ENCODE peak calls at places on chromosomes 2 and 18, in eight cellular contexts. U is naive thymus-derived CD4-positive, alpha-beta T cell; O is colonic mucosa; V is GM23338; A is WERI-Rb-1; Y is adrenal gland; J is PC-3; N is sigmoid colon. R is an unnamed sample. For H3K27me3, the result is how much of the 10 kb centered on the place peaks cover.

GRCh38 chr2:158120102-158120501 is 18.4 kb downstream of the UPP2 start:
- DNase-seq in U (no peak), O (no peak), V (no peak), A (no peak), Y (no peak), J (peak), N (no peak), R (no peak)

GRCh38 chr2:216221806-216222205 is 112.7 kb downstream of the XRCC5 start:
- DNase-seq in U (no peak), O (no peak), V (no peak), A (no peak), Y (no peak), J (peak), N (no peak), R (no peak)

GRCh38 chr2:9993490-9994165 is 42.1 kb downstream of the GRHL1 start:
- DNase-seq in U (no peak), O (no peak), V (no peak), A (no peak), Y (peak), J (no peak), N (peak), R (no peak)

GRCh38 chr18:23884712-23885375 is 129.7 kb upstream of the TTC39C start:
- DNase-seq in U (no peak), O (peak), V (peak), A (peak), Y (no peak), J (no peak), N (peak), R (no peak)

GRCh38 chr2:235561450-235561849 is 67.6 kb downstream of the AGAP1 start:
- DNase-seq in U (no peak), O (peak), V (no peak), A (peak), Y (no peak), J (no peak), N (no peak), R (no peak)

GRCh38 chr18:67519582-67519981 is 3.1 kb upstream of the DSEL start:
- DNase-seq in U (no peak), O (no peak), V (no peak), A (no peak), Y (no peak), J (peak), N (no peak), R (no peak)

GRCh38 chr2:65834657-65835056 is 402.3 kb upstream of the SPRED2 start:
- DNase-seq in U (no peak), O (no peak), V (no peak), A (no peak), Y (no peak), J (no peak), N (no peak), R (no peak)

GRCh38 chr2:142300517-142300916 is 169.7 kb upstream of the LRP1B start:
- DNase-seq in U (no peak), O (no peak), V (no peak), A (no peak), Y (no peak), J (no peak), N (no peak), R (no peak)

GRCh38 chr2:235149240-235149641 is 197.4 kb downstream of the SH3BP4 start:
- DNase-seq in U (no peak), O (no peak), V (no peak), A (no peak), Y (no peak), J (no peak), N (no peak), R (no peak)

DNA sequence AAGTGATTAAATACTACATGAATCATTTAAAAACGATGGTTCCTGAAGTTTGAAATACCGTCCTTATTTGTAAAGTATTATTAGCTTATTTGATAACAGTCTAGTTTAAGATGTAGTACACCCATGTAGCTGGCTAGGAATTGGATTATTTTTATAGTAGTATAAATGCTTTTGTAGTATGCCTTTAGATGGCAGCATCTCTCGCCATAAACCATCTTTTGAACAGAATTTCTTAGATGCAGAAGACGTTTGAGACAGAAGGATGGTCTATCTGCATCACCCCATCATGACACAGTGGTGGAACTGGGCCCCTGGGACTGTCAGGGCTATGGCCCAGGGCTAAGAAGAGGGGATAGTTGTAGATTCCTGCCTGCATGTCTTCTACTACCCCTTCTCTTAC is 152.7 kb downstream of the WDSUB1 start:
- DNase-seq in U (peak), O (no peak), V (no peak), A (no peak), Y (no peak), J (no peak), N (no peak), R (no peak)
- H3K27ac ChIP-seq in U (no peak), O (no peak), V (no peak), A (no peak), Y (no peak), J (no peak), N (peak), R (no peak)

DNA sequence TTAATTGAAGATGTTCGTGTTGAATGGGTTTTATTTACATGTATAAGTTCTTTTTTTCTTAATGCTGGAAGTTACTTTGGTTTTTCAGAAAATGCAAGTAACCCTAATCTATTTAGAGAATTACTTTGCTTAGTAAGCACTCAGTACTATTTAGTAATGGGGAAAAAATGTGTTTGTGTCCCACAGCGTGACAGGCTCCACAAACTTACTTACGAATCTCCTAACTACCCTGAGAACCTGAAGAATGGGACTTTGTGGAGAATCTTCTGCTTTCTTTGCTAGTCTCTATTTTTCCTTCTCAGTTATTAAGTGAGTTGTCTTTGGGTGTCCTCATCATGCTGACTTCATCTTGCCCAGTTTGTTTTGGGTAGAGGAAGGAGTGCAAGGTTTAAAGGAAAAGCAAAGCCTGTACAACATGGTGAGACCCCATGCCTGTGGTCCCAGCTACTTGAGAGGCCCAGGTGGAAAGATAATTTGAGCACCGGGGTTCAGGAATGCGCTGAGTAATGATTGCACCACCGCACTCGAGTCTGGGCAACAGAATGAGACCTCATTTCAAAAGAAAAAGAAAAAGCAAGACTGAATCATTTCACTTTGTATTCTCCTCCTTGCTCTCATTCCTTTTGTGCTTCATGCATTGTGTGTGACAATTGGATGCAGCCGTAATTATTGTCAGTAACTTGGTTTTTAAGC is 10.2 kb downstream of the NEDD4L start:
- DNase-seq in U (no peak), O (no peak), V (peak), A (no peak), Y (peak), J (peak), N (no peak), R (no peak)
- H3K4me3 ChIP-seq in U (no peak), O (no peak), V (no peak), A (no peak), Y (no peak), J (no peak), N (no peak), R (no peak)

GRCh38 chr2:26883971-26884370 is 36.0 kb downstream of the DPYSL5 start:
- DNase-seq in U (no peak), O (no peak), V (no peak), A (peak), Y (no peak), J (no peak), N (no peak), R (no peak)

GRCh38 chr2:26887142-26887541 is 39.2 kb downstream of the DPYSL5 start:
- DNase-seq in U (no peak), O (no peak), V (no peak), A (no peak), Y (no peak), J (no peak), N (no peak), R (no peak)

GRCh38 chr2:26889796-26890195 is 41.9 kb downstream of the DPYSL5 start:
- DNase-seq in U (no peak), O (no peak), V (no peak), A (no peak), Y (no peak), J (no peak), N (no peak), R (no peak)

GRCh38 chr2:26884486-26884885 is 36.6 kb downstream of the DPYSL5 start:
- DNase-seq in U (no peak), O (no peak), V (no peak), A (peak), Y (no peak), J (no peak), N (no peak), R (no peak)

DNA sequence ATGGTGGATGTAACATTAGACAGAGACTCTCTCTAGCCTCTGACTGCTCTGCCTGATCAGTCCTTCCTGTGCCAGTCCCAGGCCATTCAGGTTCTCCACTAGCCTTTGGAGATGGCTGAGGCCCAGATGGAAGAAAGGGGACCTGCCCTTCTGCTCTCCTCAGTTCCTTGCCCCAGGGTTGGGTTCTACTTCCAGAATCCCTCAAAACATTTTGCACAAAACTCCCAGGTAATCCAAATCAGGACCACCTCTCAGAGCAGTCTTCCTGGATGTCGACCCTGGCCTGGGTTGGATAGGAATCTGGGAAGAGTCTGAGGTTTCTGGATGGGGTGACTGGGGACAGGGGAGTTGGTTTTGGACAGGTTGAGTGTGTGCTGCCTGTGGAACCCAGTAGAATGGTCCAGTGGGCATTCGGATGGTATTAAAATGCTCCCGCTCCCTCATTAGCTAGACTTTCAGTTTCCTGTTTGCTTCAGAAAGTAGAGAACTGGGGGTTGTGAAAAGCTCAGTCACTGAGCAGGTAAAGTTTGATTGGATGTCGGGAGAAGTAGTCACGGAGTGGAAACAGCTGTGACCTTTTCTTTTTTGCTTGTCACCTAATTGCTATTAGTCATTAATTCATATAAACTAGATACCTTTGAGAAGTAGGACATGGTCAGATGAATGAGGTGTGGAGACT is 37.9 kb downstream of the DPYSL5 start:
- DNase-seq in U (no peak), O (no peak), V (no peak), A (no peak), Y (no peak), J (no peak), N (no peak), R (no peak)
- H3K27me3 ChIP-seq in U (under half), O (under half), V (under half), A (under half), Y (under half), J (half or more), N (under half), R (under half)

DNA sequence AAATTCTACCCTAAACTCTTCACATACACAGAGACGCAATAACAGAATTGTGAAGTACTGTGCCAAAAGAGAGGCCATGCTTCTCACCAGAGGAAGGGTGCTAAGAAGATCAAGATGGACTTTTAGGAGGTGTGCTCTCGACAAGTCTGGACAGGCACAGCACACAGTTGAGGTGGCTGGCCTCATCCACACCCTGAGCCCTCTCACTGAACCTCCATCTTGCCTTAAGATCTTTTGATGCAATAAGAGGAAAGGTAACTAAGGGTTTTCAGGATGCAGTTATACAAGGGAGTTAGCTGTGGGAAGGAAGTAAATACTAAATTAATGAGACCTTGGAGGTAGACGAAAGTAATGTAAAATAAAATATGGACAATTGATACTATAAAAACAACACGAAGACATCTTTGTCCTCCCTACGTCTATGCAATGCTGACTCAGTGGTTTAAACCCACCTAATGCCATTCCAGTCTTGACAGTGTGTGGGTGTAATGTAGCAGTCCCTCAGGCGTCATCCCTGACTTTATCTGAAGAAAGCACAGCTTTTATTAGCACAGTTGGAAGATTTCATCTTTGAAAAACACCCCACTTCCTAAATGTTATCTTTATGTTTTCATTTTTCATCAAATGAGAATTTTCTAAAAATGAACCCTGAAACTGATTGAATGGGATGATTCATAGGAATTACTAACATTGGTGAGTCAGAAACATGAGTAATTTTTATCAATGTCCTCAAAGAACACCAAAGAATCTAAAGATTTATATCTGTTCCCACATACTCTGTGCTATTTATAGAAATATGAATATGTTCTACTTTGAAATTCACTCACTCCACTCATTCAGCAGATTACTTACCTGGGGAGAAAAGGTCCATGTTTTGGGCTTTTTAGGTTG is 34.0 kb upstream of the MALL start:
- DNase-seq in U (no peak), O (no peak), V (no peak), A (no peak), Y (no peak), J (peak), N (no peak), R (no peak)
- H3K27ac ChIP-seq in U (no peak), O (no peak), V (no peak), A (no peak), Y (no peak), J (peak), N (no peak), R (no peak)

R was measured in CD8-positive, alpha-beta memory T cell.